ENCODE peak calls at places on chromosomes 7 and 10, in six cellular contexts. I is activated effector memory CD4-positive, alpha-beta T cell treated with anti-CD3 and anti-CD28 coated beads, Interleukin-2, amount 50 U/mL, for 16 hours; R is iris pigment epithelial cell; A is AG20443; U is kidney glomerular epithelial cell; L is GM10248. O is an unnamed sample.

GRCh38 chr10:89518876-89519842 is 16.2 kb downstream of the SLC16A12 start:
- DNase-seq in I (no peak), L (no peak), U (no peak), A (peak), R (peak), O (no peak)

GRCh38 chr10:84329986-84330651 is 1.7 kb downstream of the CCSER2 start:
- DNase-seq in R (peak), U (no peak), L (peak), I (no peak), A (no peak), O (no peak)

GRCh38 chr7:107068156-107068555 is 23.7 kb downstream of the PRKAR2B start:
- DNase-seq in I (no peak), R (peak), L (no peak), A (no peak), U (no peak), O (no peak)

GRCh38 chr7:12303507-12303906 is 92.4 kb downstream of the TMEM106B start:
- DNase-seq in A (no peak), R (no peak), I (no peak), L (no peak), U (no peak), O (no peak)

GRCh38 chr10:132722980-132723970 is 62.7 kb downstream of the NKX6-2 start:
- DNase-seq in R (peak), I (no peak), L (no peak), U (no peak), A (no peak), O (no peak)

GRCh38 chr7:83640731-83641533 is 8.0 kb downstream of the SEMA3E start:
- DNase-seq in R (no peak), U (no peak), A (no peak), L (no peak), I (no peak), O (no peak)

GRCh38 chr10:68734349-68734748 is 13.3 kb downstream of the CCAR1 start:
- DNase-seq in I (no peak), U (no peak), A (no peak), L (no peak), R (no peak), O (no peak)

GRCh38 chr10:71161429-71161828 is 50.9 kb upstream of the UNC5B start:
- DNase-seq in R (peak), L (no peak), I (peak), U (peak), A (no peak), O (no peak)

GRCh38 chr7:134890246-134891240 is 95.8 kb upstream of the AGBL3 start:
- DNase-seq in U (peak), I (no peak), A (peak), R (peak), L (no peak), O (no peak)

GRCh38 chr7:42233939-42234338 is 3.1 kb downstream of the GLI3 start:
- DNase-seq in I (no peak), A (no peak), L (no peak), U (no peak), R (peak), O (no peak)

GRCh38 chr10:98367626-98368451 is 47.1 kb downstream of the PYROXD2 start:
- DNase-seq in L (no peak), I (peak), U (no peak), A (no peak), R (no peak), O (no peak)

GRCh38 chr10:126384269-126384873 is 3.9 kb downstream of the ADAM12 start:
- DNase-seq in R (peak), L (no peak), U (peak), I (no peak), A (peak), O (no peak)

GRCh38 chr10:3711918-3712317 is 73.1 kb downstream of the KLF6 start:
- DNase-seq in R (no peak), I (no peak), U (no peak), A (no peak), L (no peak), O (no peak)

GRCh38 chr7:100095704-100096103 is 5.5 kb downstream of the MCM7 start:
- DNase-seq in U (no peak), L (no peak), I (no peak), A (no peak), R (no peak), O (no peak)

GRCh38 chr7:159167139-159167538 is 22.5 kb upstream of the VIPR2 start:
- DNase-seq in U (no peak), R (no peak), A (no peak), L (no peak), I (no peak), O (no peak)

GRCh38 chr7:102396710-102397019 is 502 bp downstream of the PRKRIP1 start:
- DNase-seq in A (peak), L (no peak), R (no peak), U (no peak), I (no peak), O (no peak)

GRCh38 chr7:18450021-18450420 is 45.5 kb upstream of the HDAC9 start:
- DNase-seq in A (no peak), R (no peak), L (no peak), I (no peak), U (no peak), O (no peak)

GRCh38 chr10:43594944-43595589 is 11.2 kb upstream of the ZNF485 start:
- DNase-seq in I (peak), L (peak), R (peak), A (peak), U (peak), O (no peak)

GRCh38 chr10:62681211-62681940 is 123.1 kb upstream of the ADO start:
- DNase-seq in U (no peak), A (no peak), R (peak), L (peak), I (peak), O (no peak)

GRCh38 chr10:62652114-62652513 is 152.4 kb upstream of the ADO start:
- DNase-seq in R (peak), A (peak), L (no peak), I (no peak), U (no peak), O (no peak)

GRCh38 chr10:624605-625334 is 64.7 kb downstream of the DIP2C start:
- DNase-seq in U (peak), I (no peak), R (peak), L (no peak), A (no peak), O (peak)

GRCh38 chr10:43057831-43058340 is 19.0 kb upstream of the RET start:
- DNase-seq in R (no peak), L (no peak), I (peak), U (no peak), A (no peak), O (peak)

GRCh38 chr10:62011558-62011957 is 110.1 kb downstream of the ARID5B start:
- DNase-seq in R (no peak), A (no peak), I (no peak), U (no peak), L (no peak), O (no peak)

GRCh38 chr10:97891497-97892167 is 42.0 kb downstream of the GOLGA7B start:
- DNase-seq in I (no peak), R (no peak), U (no peak), L (no peak), A (no peak), O (peak)

GRCh38 chr7:157267956-157268355 is 68.8 kb upstream of the DNAJB6 start:
- DNase-seq in L (no peak), U (no peak), R (no peak), A (no peak), I (no peak), O (no peak)

GRCh38 chr7:100886936-100887185 is 2.7 kb downstream of the UFSP1 start:
- DNase-seq in I (no peak), R (no peak), A (no peak), L (no peak), U (no peak), O (no peak)